ENCODE peak calls at places on chromosome 19, in ten cellular contexts. One of them, this sample, is unnamed.
A peak's percentile ranks its signal among the peaks of the same experiment; 100 is the strongest.

GRCh38 chr19:56837004-56837403 is 3.5 kb downstream of the PEG3 start:
- DNase-seq in activated naive CD8-positive, alpha-beta T cell treated with anti-CD3 and anti-CD28 coated beads, Interleukin-2, amount 50 U/mL, for 24 hours: no peak
- DNase-seq in kidney tubule cell: peak; percentile 43
- DNase-seq in activated CD4-positive, alpha-beta T cell treated with anti-CD3 and anti-CD28 coated beads for 4 hours: no peak
- DNase-seq in ascending aorta: no peak
- DNase-seq in fibroblast of the aortic adventitia: no peak
- DNase-seq in stimulated activated effector memory CD8-positive, alpha-beta T cell treated with anti-CD3 and anti-CD28 coated beads, Interleukin-12 subunit alpha, Interleukin-12 subunit beta, amount 100 ng/mL, for 72 hours: no peak
- DNase-seq in activated T-helper 1 cell treated with anti-CD3 and anti-CD28 coated beads, Interleukin-2, amount 50 U/mL, for 16 hours: no peak
- DNase-seq in EL: no peak
- DNase-seq in NCI-H2227 treated with DMSO at 0.1 percent for 48 hours: peak; percentile 61
- DNase-seq in this sample: no peak

GRCh38 chr19:55216461-55217198 is 7.3 kb upstream of the PTPRH start:
- DNase-seq in activated naive CD8-positive, alpha-beta T cell treated with anti-CD3 and anti-CD28 coated beads, Interleukin-2, amount 50 U/mL, for 24 hours: peak; percentile 58
- DNase-seq in kidney tubule cell: peak; percentile 99
- DNase-seq in activated CD4-positive, alpha-beta T cell treated with anti-CD3 and anti-CD28 coated beads for 4 hours: peak; percentile 15
- DNase-seq in ascending aorta: peak; percentile 25
- DNase-seq in fibroblast of the aortic adventitia: peak; percentile 100
- DNase-seq in stimulated activated effector memory CD8-positive, alpha-beta T cell treated with anti-CD3 and anti-CD28 coated beads, Interleukin-12 subunit alpha, Interleukin-12 subunit beta, amount 100 ng/mL, for 72 hours: no peak
- DNase-seq in activated T-helper 1 cell treated with anti-CD3 and anti-CD28 coated beads, Interleukin-2, amount 50 U/mL, for 16 hours: no peak
- DNase-seq in EL: peak; percentile 99
- DNase-seq in NCI-H2227 treated with DMSO at 0.1 percent for 48 hours: peak; percentile 99
- DNase-seq in this sample: peak; percentile 84

GRCh38 chr19:35220315-35220921 is 8.1 kb downstream of the FAM187B start:
- DNase-seq in activated naive CD8-positive, alpha-beta T cell treated with anti-CD3 and anti-CD28 coated beads, Interleukin-2, amount 50 U/mL, for 24 hours: no peak
- DNase-seq in kidney tubule cell: no peak
- DNase-seq in activated CD4-positive, alpha-beta T cell treated with anti-CD3 and anti-CD28 coated beads for 4 hours: no peak
- DNase-seq in ascending aorta: no peak
- DNase-seq in fibroblast of the aortic adventitia: peak; percentile 33
- DNase-seq in stimulated activated effector memory CD8-positive, alpha-beta T cell treated with anti-CD3 and anti-CD28 coated beads, Interleukin-12 subunit alpha, Interleukin-12 subunit beta, amount 100 ng/mL, for 72 hours: no peak
- DNase-seq in activated T-helper 1 cell treated with anti-CD3 and anti-CD28 coated beads, Interleukin-2, amount 50 U/mL, for 16 hours: no peak
- DNase-seq in EL: no peak
- DNase-seq in NCI-H2227 treated with DMSO at 0.1 percent for 48 hours: peak; percentile 58
- DNase-seq in this sample: no peak

GRCh38 chr19:18541258-18541991 is 1.9 kb downstream of the FKBP8 start:
- DNase-seq in activated naive CD8-positive, alpha-beta T cell treated with anti-CD3 and anti-CD28 coated beads, Interleukin-2, amount 50 U/mL, for 24 hours: no peak
- DNase-seq in kidney tubule cell: peak; percentile 42
- DNase-seq in activated CD4-positive, alpha-beta T cell treated with anti-CD3 and anti-CD28 coated beads for 4 hours: no peak
- DNase-seq in ascending aorta: no peak
- DNase-seq in fibroblast of the aortic adventitia: no peak
- DNase-seq in stimulated activated effector memory CD8-positive, alpha-beta T cell treated with anti-CD3 and anti-CD28 coated beads, Interleukin-12 subunit alpha, Interleukin-12 subunit beta, amount 100 ng/mL, for 72 hours: no peak
- DNase-seq in activated T-helper 1 cell treated with anti-CD3 and anti-CD28 coated beads, Interleukin-2, amount 50 U/mL, for 16 hours: no peak
- DNase-seq in EL: peak; percentile 44
- DNase-seq in NCI-H2227 treated with DMSO at 0.1 percent for 48 hours: no peak
- DNase-seq in this sample: no peak

GRCh38 chr19:57776764-57777296 is 7.4 kb downstream of the ZNF586 start:
- DNase-seq in activated naive CD8-positive, alpha-beta T cell treated with anti-CD3 and anti-CD28 coated beads, Interleukin-2, amount 50 U/mL, for 24 hours: no peak
- DNase-seq in kidney tubule cell: no peak
- DNase-seq in activated CD4-positive, alpha-beta T cell treated with anti-CD3 and anti-CD28 coated beads for 4 hours: no peak
- DNase-seq in ascending aorta: no peak
- DNase-seq in fibroblast of the aortic adventitia: no peak
- DNase-seq in stimulated activated effector memory CD8-positive, alpha-beta T cell treated with anti-CD3 and anti-CD28 coated beads, Interleukin-12 subunit alpha, Interleukin-12 subunit beta, amount 100 ng/mL, for 72 hours: no peak
- DNase-seq in activated T-helper 1 cell treated with anti-CD3 and anti-CD28 coated beads, Interleukin-2, amount 50 U/mL, for 16 hours: no peak
- DNase-seq in EL: no peak
- DNase-seq in NCI-H2227 treated with DMSO at 0.1 percent for 48 hours: no peak
- DNase-seq in this sample: no peak

GRCh38 chr19:36797786-36798108 is 25.1 kb upstream of the ZNF850 start:
- DNase-seq in activated naive CD8-positive, alpha-beta T cell treated with anti-CD3 and anti-CD28 coated beads, Interleukin-2, amount 50 U/mL, for 24 hours: no peak
- DNase-seq in kidney tubule cell: no peak
- DNase-seq in activated CD4-positive, alpha-beta T cell treated with anti-CD3 and anti-CD28 coated beads for 4 hours: no peak
- DNase-seq in ascending aorta: no peak
- DNase-seq in fibroblast of the aortic adventitia: no peak
- DNase-seq in stimulated activated effector memory CD8-positive, alpha-beta T cell treated with anti-CD3 and anti-CD28 coated beads, Interleukin-12 subunit alpha, Interleukin-12 subunit beta, amount 100 ng/mL, for 72 hours: no peak
- DNase-seq in activated T-helper 1 cell treated with anti-CD3 and anti-CD28 coated beads, Interleukin-2, amount 50 U/mL, for 16 hours: no peak
- DNase-seq in EL: no peak
- DNase-seq in NCI-H2227 treated with DMSO at 0.1 percent for 48 hours: no peak
- DNase-seq in this sample: no peak

GRCh38 chr19:46753420-46754155 is 7.3 kb upstream of the STRN4 start:
- DNase-seq in activated naive CD8-positive, alpha-beta T cell treated with anti-CD3 and anti-CD28 coated beads, Interleukin-2, amount 50 U/mL, for 24 hours: peak; percentile 69
- DNase-seq in kidney tubule cell: no peak
- DNase-seq in activated CD4-positive, alpha-beta T cell treated with anti-CD3 and anti-CD28 coated beads for 4 hours: peak; percentile 60
- DNase-seq in ascending aorta: no peak
- DNase-seq in fibroblast of the aortic adventitia: no peak
- DNase-seq in stimulated activated effector memory CD8-positive, alpha-beta T cell treated with anti-CD3 and anti-CD28 coated beads, Interleukin-12 subunit alpha, Interleukin-12 subunit beta, amount 100 ng/mL, for 72 hours: peak; percentile 83
- DNase-seq in activated T-helper 1 cell treated with anti-CD3 and anti-CD28 coated beads, Interleukin-2, amount 50 U/mL, for 16 hours: peak; percentile 45
- DNase-seq in EL: peak; percentile 36
- DNase-seq in NCI-H2227 treated with DMSO at 0.1 percent for 48 hours: no peak
- DNase-seq in this sample: no peak

GRCh38 chr19:57016076-57016475 is 103.7 kb upstream of the USP29 start:
- DNase-seq in activated naive CD8-positive, alpha-beta T cell treated with anti-CD3 and anti-CD28 coated beads, Interleukin-2, amount 50 U/mL, for 24 hours: no peak
- DNase-seq in kidney tubule cell: peak; percentile 1
- DNase-seq in activated CD4-positive, alpha-beta T cell treated with anti-CD3 and anti-CD28 coated beads for 4 hours: no peak
- DNase-seq in ascending aorta: no peak
- DNase-seq in fibroblast of the aortic adventitia: no peak
- DNase-seq in stimulated activated effector memory CD8-positive, alpha-beta T cell treated with anti-CD3 and anti-CD28 coated beads, Interleukin-12 subunit alpha, Interleukin-12 subunit beta, amount 100 ng/mL, for 72 hours: no peak
- DNase-seq in activated T-helper 1 cell treated with anti-CD3 and anti-CD28 coated beads, Interleukin-2, amount 50 U/mL, for 16 hours: no peak
- DNase-seq in EL: no peak
- DNase-seq in NCI-H2227 treated with DMSO at 0.1 percent for 48 hours: no peak
- DNase-seq in this sample: no peak

GRCh38 chr19:18225702-18226468 is at the start of gene PDE4C:
- DNase-seq in activated naive CD8-positive, alpha-beta T cell treated with anti-CD3 and anti-CD28 coated beads, Interleukin-2, amount 50 U/mL, for 24 hours: no peak
- DNase-seq in kidney tubule cell: no peak
- DNase-seq in activated CD4-positive, alpha-beta T cell treated with anti-CD3 and anti-CD28 coated beads for 4 hours: no peak
- DNase-seq in ascending aorta: no peak
- DNase-seq in fibroblast of the aortic adventitia: no peak
- DNase-seq in stimulated activated effector memory CD8-positive, alpha-beta T cell treated with anti-CD3 and anti-CD28 coated beads, Interleukin-12 subunit alpha, Interleukin-12 subunit beta, amount 100 ng/mL, for 72 hours: no peak
- DNase-seq in activated T-helper 1 cell treated with anti-CD3 and anti-CD28 coated beads, Interleukin-2, amount 50 U/mL, for 16 hours: no peak
- DNase-seq in EL: peak; percentile 38
- DNase-seq in NCI-H2227 treated with DMSO at 0.1 percent for 48 hours: no peak
- DNase-seq in this sample: no peak

GRCh38 chr19:42629191-42629590 is 34.5 kb upstream of the CEACAM8 start:
- DNase-seq in activated naive CD8-positive, alpha-beta T cell treated with anti-CD3 and anti-CD28 coated beads, Interleukin-2, amount 50 U/mL, for 24 hours: no peak
- DNase-seq in kidney tubule cell: no peak
- DNase-seq in activated CD4-positive, alpha-beta T cell treated with anti-CD3 and anti-CD28 coated beads for 4 hours: no peak
- DNase-seq in ascending aorta: no peak
- DNase-seq in fibroblast of the aortic adventitia: no peak
- DNase-seq in stimulated activated effector memory CD8-positive, alpha-beta T cell treated with anti-CD3 and anti-CD28 coated beads, Interleukin-12 subunit alpha, Interleukin-12 subunit beta, amount 100 ng/mL, for 72 hours: no peak
- DNase-seq in activated T-helper 1 cell treated with anti-CD3 and anti-CD28 coated beads, Interleukin-2, amount 50 U/mL, for 16 hours: no peak
- DNase-seq in EL: peak; percentile 43
- DNase-seq in NCI-H2227 treated with DMSO at 0.1 percent for 48 hours: no peak
- DNase-seq in this sample: no peak

GRCh38 chr19:34082289-34083077 is 89.8 kb upstream of the LSM14A start:
- DNase-seq in activated naive CD8-positive, alpha-beta T cell treated with anti-CD3 and anti-CD28 coated beads, Interleukin-2, amount 50 U/mL, for 24 hours: no peak
- DNase-seq in kidney tubule cell: no peak
- DNase-seq in activated CD4-positive, alpha-beta T cell treated with anti-CD3 and anti-CD28 coated beads for 4 hours: no peak
- DNase-seq in ascending aorta: no peak
- DNase-seq in fibroblast of the aortic adventitia: no peak
- DNase-seq in stimulated activated effector memory CD8-positive, alpha-beta T cell treated with anti-CD3 and anti-CD28 coated beads, Interleukin-12 subunit alpha, Interleukin-12 subunit beta, amount 100 ng/mL, for 72 hours: no peak
- DNase-seq in activated T-helper 1 cell treated with anti-CD3 and anti-CD28 coated beads, Interleukin-2, amount 50 U/mL, for 16 hours: no peak
- DNase-seq in EL: peak; percentile 63
- DNase-seq in NCI-H2227 treated with DMSO at 0.1 percent for 48 hours: no peak
- DNase-seq in this sample: no peak

This sample was measured in GOT3.